ENCODE peak calls at places on chromosome 6, in four cellular contexts. One of them, this sample, is unnamed.

GRCh38 chr6:38783436-38784228 is 68.5 kb downstream of the DNAH8 start:
- DNase-seq in GM23338: peak; percentile 52
- DNase-seq in sigmoid colon: no peak
- DNase-seq in HepG2: no peak
- DNase-seq in this sample: no peak

GRCh38 chr6:46894429-46894828 is 27.3 kb downstream of the ADGRF5 start:
- DNase-seq in GM23338: no peak
- DNase-seq in sigmoid colon: no peak
- DNase-seq in HepG2: no peak
- DNase-seq in this sample: no peak

GRCh38 chr6:101686653-101687052 is 293.1 kb downstream of the GRIK2 start:
- DNase-seq in GM23338: no peak
- DNase-seq in sigmoid colon: no peak
- DNase-seq in HepG2: no peak
- DNase-seq in this sample: no peak

GRCh38 chr6:106628658-106629102 is 618 bp downstream of the RTN4IP1 start:
- DNase-seq in GM23338: no peak
- DNase-seq in sigmoid colon: no peak
- DNase-seq in HepG2: peak; percentile 15
- DNase-seq in this sample: peak; percentile 5

GRCh38 chr6:5206920-5207561 is 53.7 kb downstream of the LYRM4 start:
- DNase-seq in GM23338: no peak
- DNase-seq in sigmoid colon: no peak
- DNase-seq in HepG2: no peak
- DNase-seq in this sample: no peak

GRCh38 chr6:30844118-30844535 is 40.2 kb upstream of the DDR1 start:
- DNase-seq in GM23338: peak; percentile 88
- DNase-seq in sigmoid colon: no peak
- DNase-seq in HepG2: peak; percentile 40
- DNase-seq in this sample: no peak

GRCh38 chr6:20870493-20870892 is 336.2 kb downstream of the CDKAL1 start:
- DNase-seq in GM23338: no peak
- DNase-seq in sigmoid colon: no peak
- DNase-seq in HepG2: no peak
- DNase-seq in this sample: no peak

GRCh38 chr6:123105561-123105960 is 109.5 kb downstream of the CLVS2 start:
- DNase-seq in GM23338: no peak
- DNase-seq in sigmoid colon: no peak
- DNase-seq in HepG2: no peak
- DNase-seq in this sample: no peak

GRCh38 chr6:125888989-125889656 is 67.4 kb upstream of the HINT3 start:
- DNase-seq in GM23338: peak; percentile 89
- DNase-seq in sigmoid colon: no peak
- DNase-seq in HepG2: peak; percentile 64
- DNase-seq in this sample: no peak

GRCh38 chr6:35146453-35146852 is 5.3 kb upstream of the TCP11 start:
- DNase-seq in GM23338: peak; percentile 71
- DNase-seq in sigmoid colon: no peak
- DNase-seq in HepG2: peak; percentile 63
- DNase-seq in this sample: no peak

GRCh38 chr6:14598017-14598864 is 480.7 kb downstream of the CD83 start:
- DNase-seq in GM23338: peak; percentile 40
- DNase-seq in sigmoid colon: no peak
- DNase-seq in HepG2: no peak
- DNase-seq in this sample: no peak

GRCh38 chr6:169169375-169169774 is 84.3 kb downstream of the THBS2 start:
- DNase-seq in GM23338: no peak
- DNase-seq in sigmoid colon: peak; percentile 62
- DNase-seq in HepG2: no peak
- DNase-seq in this sample: no peak

GRCh38 chr6:17965397-17965796 is 22.0 kb downstream of the KIF13A start:
- DNase-seq in GM23338: no peak
- DNase-seq in sigmoid colon: no peak
- DNase-seq in HepG2: no peak
- DNase-seq in this sample: no peak

GRCh38 chr6:142485256-142485655 is 183.4 kb downstream of the ADGRG6 start:
- DNase-seq in GM23338: no peak
- DNase-seq in sigmoid colon: no peak
- DNase-seq in HepG2: no peak
- DNase-seq in this sample: no peak

GRCh38 chr6:85418059-85418458 is 31.8 kb upstream of the NT5E start:
- DNase-seq in GM23338: no peak
- DNase-seq in sigmoid colon: no peak
- DNase-seq in HepG2: no peak
- DNase-seq in this sample: no peak

GRCh38 chr6:136640132-136640915 is 90.1 kb upstream of the MAP7 start:
- DNase-seq in GM23338: no peak
- DNase-seq in sigmoid colon: no peak
- DNase-seq in HepG2: no peak
- DNase-seq in this sample: no peak

GRCh38 chr6:3341467-3341866 is 82.7 kb downstream of the PSMG4 start:
- DNase-seq in GM23338: peak; percentile 54
- DNase-seq in sigmoid colon: peak; percentile 74
- DNase-seq in HepG2: no peak
- DNase-seq in this sample: no peak

GRCh38 chr6:25585225-25585624 is 66.8 kb upstream of the SCGN start:
- DNase-seq in GM23338: no peak
- DNase-seq in sigmoid colon: no peak
- DNase-seq in HepG2: no peak
- DNase-seq in this sample: no peak

GRCh38 chr6:19380287-19380686 is 456.9 kb upstream of the ID4 start:
- DNase-seq in GM23338: no peak
- DNase-seq in sigmoid colon: no peak
- DNase-seq in HepG2: no peak
- DNase-seq in this sample: no peak

GRCh38 chr6:148830614-148831013 is 83.8 kb downstream of the UST start:
- DNase-seq in GM23338: no peak
- DNase-seq in sigmoid colon: no peak
- DNase-seq in HepG2: no peak
- DNase-seq in this sample: no peak

GRCh38 chr6:135072753-135073152 is 18.1 kb upstream of the HBS1L start:
- DNase-seq in GM23338: no peak
- DNase-seq in sigmoid colon: no peak
- DNase-seq in HepG2: no peak
- DNase-seq in this sample: no peak

GRCh38 chr6:56838965-56839364 is 115.9 kb upstream of the BEND6 start:
- DNase-seq in GM23338: no peak
- DNase-seq in sigmoid colon: no peak
- DNase-seq in HepG2: no peak
- DNase-seq in this sample: no peak
- H3K27ac ChIP-seq in GM23338: no peak overlapping the region
- H3K27ac ChIP-seq in sigmoid colon: no peak overlapping the region
- H3K27ac ChIP-seq in HepG2: no peak overlapping the region
- H3K27ac ChIP-seq in this sample: peak overlapping the region; percentile 99

GRCh38 chr6:139354177-139354576 is 20.3 kb downstream of the CITED2 start:
- DNase-seq in GM23338: no peak
- DNase-seq in sigmoid colon: no peak
- DNase-seq in HepG2: no peak
- DNase-seq in this sample: no peak

GRCh38 chr6:139361211-139361610 is 13.2 kb downstream of the CITED2 start:
- DNase-seq in GM23338: no peak
- DNase-seq in sigmoid colon: no peak
- DNase-seq in HepG2: no peak
- DNase-seq in this sample: no peak

GRCh38 chr6:139356924-139357323 is 17.5 kb downstream of the CITED2 start:
- DNase-seq in GM23338: no peak
- DNase-seq in sigmoid colon: no peak
- DNase-seq in HepG2: no peak
- DNase-seq in this sample: no peak

GRCh38 chr6:139355172-139355571 is 19.3 kb downstream of the CITED2 start:
- DNase-seq in GM23338: no peak
- DNase-seq in sigmoid colon: no peak
- DNase-seq in HepG2: no peak
- DNase-seq in this sample: no peak

DNA sequence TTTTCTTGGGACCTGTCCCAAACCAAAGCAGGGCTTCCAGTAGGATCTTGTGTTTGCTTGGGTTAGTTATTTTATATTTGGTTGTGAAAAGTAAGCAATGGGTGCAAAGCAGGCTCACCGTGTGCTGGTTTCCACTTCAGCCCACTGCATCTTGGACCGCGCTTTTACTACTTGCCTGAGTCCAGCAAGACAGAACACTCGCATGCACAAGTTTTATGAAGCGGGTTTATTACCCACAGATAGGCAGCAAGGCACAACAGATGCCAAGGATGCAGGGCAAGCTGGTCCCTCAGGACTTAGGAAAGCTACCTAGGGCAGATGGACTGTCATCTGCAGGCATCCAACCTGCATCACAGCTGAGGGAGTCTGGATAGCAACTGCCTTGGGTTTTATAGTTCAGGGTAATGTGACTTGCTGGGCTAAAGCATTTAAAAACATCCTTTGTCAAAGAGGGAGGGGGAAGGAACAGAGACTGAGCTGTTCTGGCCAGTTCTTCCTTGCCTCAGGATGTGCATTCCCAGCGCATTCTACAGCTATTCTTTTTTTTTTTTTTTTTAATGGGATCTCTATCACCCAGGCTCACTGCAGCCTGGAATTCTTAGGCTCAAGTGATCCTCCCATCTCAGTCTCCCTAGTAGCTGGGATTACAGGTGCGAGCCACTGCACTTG is 18.5 kb downstream of the CITED2 start:
- DNase-seq in GM23338: no peak
- DNase-seq in sigmoid colon: no peak
- DNase-seq in HepG2: no peak
- DNase-seq in this sample: no peak
- TF ChIP-seq POLR2AphosphoS5 in GM23338: no peak
- TF ChIP-seq POLR2AphosphoS5 in sigmoid colon: no peak
- TF ChIP-seq POLR2AphosphoS5 in HepG2: no peak
- TF ChIP-seq POLR2AphosphoS5 in this sample: no peak

DNA sequence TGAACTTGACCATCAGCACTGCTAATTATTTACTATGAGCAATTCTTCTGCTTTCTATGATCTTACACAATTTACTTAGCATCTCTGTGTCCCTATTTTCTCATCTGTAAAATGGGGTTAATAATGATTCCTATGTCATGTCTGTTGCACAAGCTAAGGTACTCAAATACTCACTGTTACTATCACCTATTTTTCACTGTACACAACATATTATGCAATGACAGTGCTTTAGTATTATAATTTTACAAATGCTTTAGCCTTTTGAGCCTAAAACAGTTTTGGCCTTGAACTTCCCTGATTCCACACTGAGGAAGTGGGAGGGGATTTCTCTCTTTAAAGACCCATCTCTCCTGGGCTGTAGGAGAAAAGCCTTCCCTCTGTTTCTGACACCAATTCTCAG is 36.9 kb upstream of the THEMIS start:
- DNase-seq in GM23338: no peak
- DNase-seq in sigmoid colon: no peak
- DNase-seq in HepG2: no peak
- DNase-seq in this sample: no peak
- H3K27ac ChIP-seq in GM23338: no peak overlapping the region
- H3K27ac ChIP-seq in sigmoid colon: no peak overlapping the region
- H3K27ac ChIP-seq in HepG2: no peak overlapping the region
- H3K27ac ChIP-seq in this sample: no peak overlapping the region

GRCh38 chr6:157873735-157874344 is 50.8 kb downstream of the SNX9 start:
- DNase-seq in GM23338: peak; percentile 93
- DNase-seq in sigmoid colon: peak; percentile 88
- DNase-seq in HepG2: peak; percentile 64
- DNase-seq in this sample: peak; percentile 48
- TF ChIP-seq POLR2AphosphoS5 in GM23338: no peak
- TF ChIP-seq POLR2AphosphoS5 in sigmoid colon: no peak
- TF ChIP-seq POLR2AphosphoS5 in HepG2: no peak
- TF ChIP-seq POLR2AphosphoS5 in this sample: no peak